ENCODE peak calls at places on chromosomes 3 and 15, in eight cellular contexts. One of them, this sample, is unnamed.

GRCh38 chr3:2390926-2391532 is 292.4 kb downstream of the CNTN4 start:
- DNase-seq in AG04450: no peak
- DNase-seq in GM06990: no peak
- DNase-seq in NCI-H1092: no peak
- DNase-seq in lower lobe of right lung: no peak
- DNase-seq in dorsolateral prefrontal cortex: no peak
- DNase-seq in COR-L47: no peak
- DNase-seq in NCI-H1105: no peak
- DNase-seq in this sample: no peak

GRCh38 chr15:47588968-47589367 is 128.3 kb upstream of the SEMA6D start:
- DNase-seq in AG04450: no peak
- DNase-seq in GM06990: no peak
- DNase-seq in NCI-H1092: no peak
- DNase-seq in lower lobe of right lung: no peak
- DNase-seq in dorsolateral prefrontal cortex: no peak
- DNase-seq in COR-L47: peak; percentile 22
- DNase-seq in NCI-H1105: no peak
- DNase-seq in this sample: no peak

GRCh38 chr15:35507932-35508638 is 37.9 kb downstream of the DPH6 start:
- DNase-seq in AG04450: no peak
- DNase-seq in GM06990: no peak
- DNase-seq in NCI-H1092: no peak
- DNase-seq in lower lobe of right lung: no peak
- DNase-seq in dorsolateral prefrontal cortex: no peak
- DNase-seq in COR-L47: no peak
- DNase-seq in NCI-H1105: no peak
- DNase-seq in this sample: no peak

GRCh38 chr3:46183330-46183729 is 24.8 kb downstream of the CCR1 start:
- DNase-seq in AG04450: no peak
- DNase-seq in GM06990: no peak
- DNase-seq in NCI-H1092: no peak
- DNase-seq in lower lobe of right lung: no peak
- DNase-seq in dorsolateral prefrontal cortex: no peak
- DNase-seq in COR-L47: no peak
- DNase-seq in NCI-H1105: no peak
- DNase-seq in this sample: no peak

GRCh38 chr3:107456501-107456900 is 66.3 kb upstream of the BBX start:
- DNase-seq in AG04450: no peak
- DNase-seq in GM06990: no peak
- DNase-seq in NCI-H1092: no peak
- DNase-seq in lower lobe of right lung: no peak
- DNase-seq in dorsolateral prefrontal cortex: no peak
- DNase-seq in COR-L47: no peak
- DNase-seq in NCI-H1105: no peak
- DNase-seq in this sample: no peak

GRCh38 chr3:49674491-49674983 is 386 bp downstream of the APEH start:
- DNase-seq in AG04450: no peak
- DNase-seq in GM06990: no peak
- DNase-seq in NCI-H1092: no peak
- DNase-seq in lower lobe of right lung: no peak
- DNase-seq in dorsolateral prefrontal cortex: no peak
- DNase-seq in COR-L47: no peak
- DNase-seq in NCI-H1105: no peak
- DNase-seq in this sample: no peak

GRCh38 chr3:99842826-99843589 is 25.3 kb downstream of the CMSS1 start:
- DNase-seq in AG04450: no peak
- DNase-seq in GM06990: no peak
- DNase-seq in NCI-H1092: peak; percentile 46
- DNase-seq in lower lobe of right lung: no peak
- DNase-seq in dorsolateral prefrontal cortex: no peak
- DNase-seq in COR-L47: peak; percentile 46
- DNase-seq in NCI-H1105: no peak
- DNase-seq in this sample: no peak

GRCh38 chr3:141407043-141407442 is 38.7 kb downstream of the ZBTB38 start:
- DNase-seq in AG04450: peak; percentile 96
- DNase-seq in GM06990: no peak
- DNase-seq in NCI-H1092: no peak
- DNase-seq in lower lobe of right lung: no peak
- DNase-seq in dorsolateral prefrontal cortex: no peak
- DNase-seq in COR-L47: no peak
- DNase-seq in NCI-H1105: no peak
- DNase-seq in this sample: peak; percentile 98

GRCh38 chr15:31499953-31500808 is 173.5 kb downstream of the KLF13 start:
- DNase-seq in AG04450: no peak
- DNase-seq in GM06990: no peak
- DNase-seq in NCI-H1092: no peak
- DNase-seq in lower lobe of right lung: no peak
- DNase-seq in dorsolateral prefrontal cortex: no peak
- DNase-seq in COR-L47: no peak
- DNase-seq in NCI-H1105: no peak
- DNase-seq in this sample: no peak

GRCh38 chr3:126539558-126540250 is 15.7 kb downstream of the CHST13 start:
- DNase-seq in AG04450: no peak
- DNase-seq in GM06990: no peak
- DNase-seq in NCI-H1092: no peak
- DNase-seq in lower lobe of right lung: peak; percentile 29
- DNase-seq in dorsolateral prefrontal cortex: no peak
- DNase-seq in COR-L47: no peak
- DNase-seq in NCI-H1105: no peak
- DNase-seq in this sample: no peak

GRCh38 chr3:157081681-157082210 is 78.2 kb downstream of the CCNL1 start:
- DNase-seq in AG04450: peak; percentile 73
- DNase-seq in GM06990: peak; percentile 69
- DNase-seq in NCI-H1092: no peak
- DNase-seq in lower lobe of right lung: peak; percentile 92
- DNase-seq in dorsolateral prefrontal cortex: peak; percentile 93
- DNase-seq in COR-L47: no peak
- DNase-seq in NCI-H1105: no peak
- DNase-seq in this sample: peak; percentile 77

GRCh38 chr3:122635789-122636188 is 44.9 kb upstream of the PARP14 start:
- DNase-seq in AG04450: no peak
- DNase-seq in GM06990: no peak
- DNase-seq in NCI-H1092: no peak
- DNase-seq in lower lobe of right lung: no peak
- DNase-seq in dorsolateral prefrontal cortex: no peak
- DNase-seq in COR-L47: no peak
- DNase-seq in NCI-H1105: no peak
- DNase-seq in this sample: peak; percentile 2

GRCh38 chr3:33008282-33008681 is 56.8 kb downstream of the CCR4 start:
- DNase-seq in AG04450: no peak
- DNase-seq in GM06990: no peak
- DNase-seq in NCI-H1092: no peak
- DNase-seq in lower lobe of right lung: no peak
- DNase-seq in dorsolateral prefrontal cortex: no peak
- DNase-seq in COR-L47: no peak
- DNase-seq in NCI-H1105: no peak
- DNase-seq in this sample: no peak

GRCh38 chr3:170961616-170962400 is 53.4 kb upstream of the EIF5A2 start:
- DNase-seq in AG04450: peak; percentile 10
- DNase-seq in GM06990: no peak
- DNase-seq in NCI-H1092: no peak
- DNase-seq in lower lobe of right lung: no peak
- DNase-seq in dorsolateral prefrontal cortex: no peak
- DNase-seq in COR-L47: peak; percentile 38
- DNase-seq in NCI-H1105: peak; percentile 36
- DNase-seq in this sample: peak; percentile 39

GRCh38 chr3:182115328-182116045 is 403.8 kb downstream of the SOX2 start:
- DNase-seq in AG04450: no peak
- DNase-seq in GM06990: no peak
- DNase-seq in NCI-H1092: no peak
- DNase-seq in lower lobe of right lung: no peak
- DNase-seq in dorsolateral prefrontal cortex: no peak
- DNase-seq in COR-L47: no peak
- DNase-seq in NCI-H1105: no peak
- DNase-seq in this sample: no peak

GRCh38 chr15:43150171-43150929 is 17.0 kb downstream of the TMEM62 start:
- DNase-seq in AG04450: peak; percentile 78
- DNase-seq in GM06990: no peak
- DNase-seq in NCI-H1092: no peak
- DNase-seq in lower lobe of right lung: no peak
- DNase-seq in dorsolateral prefrontal cortex: no peak
- DNase-seq in COR-L47: no peak
- DNase-seq in NCI-H1105: no peak
- DNase-seq in this sample: peak; percentile 99

GRCh38 chr3:196222876-196223595 is 6.7 kb downstream of the SLC51A start:
- DNase-seq in AG04450: no peak
- DNase-seq in GM06990: no peak
- DNase-seq in NCI-H1092: peak; percentile 24
- DNase-seq in lower lobe of right lung: no peak
- DNase-seq in dorsolateral prefrontal cortex: no peak
- DNase-seq in COR-L47: no peak
- DNase-seq in NCI-H1105: no peak
- DNase-seq in this sample: no peak

GRCh38 chr3:49724586-49724985 is 835 bp upstream of the GMPPB start:
- DNase-seq in AG04450: no peak
- DNase-seq in GM06990: no peak
- DNase-seq in NCI-H1092: no peak
- DNase-seq in lower lobe of right lung: no peak
- DNase-seq in dorsolateral prefrontal cortex: no peak
- DNase-seq in COR-L47: no peak
- DNase-seq in NCI-H1105: no peak
- DNase-seq in this sample: no peak

GRCh38 chr15:91336691-91337090 is 236.6 kb downstream of the SV2B start:
- DNase-seq in AG04450: no peak
- DNase-seq in GM06990: no peak
- DNase-seq in NCI-H1092: no peak
- DNase-seq in lower lobe of right lung: no peak
- DNase-seq in dorsolateral prefrontal cortex: no peak
- DNase-seq in COR-L47: no peak
- DNase-seq in NCI-H1105: no peak
- DNase-seq in this sample: no peak

GRCh38 chr3:106183762-106184391 is 315.1 kb upstream of the CBLB start:
- DNase-seq in AG04450: peak; percentile 43
- DNase-seq in GM06990: peak; percentile 52
- DNase-seq in NCI-H1092: no peak
- DNase-seq in lower lobe of right lung: no peak
- DNase-seq in dorsolateral prefrontal cortex: no peak
- DNase-seq in COR-L47: no peak
- DNase-seq in NCI-H1105: no peak
- DNase-seq in this sample: peak; percentile 16

GRCh38 chr15:99408236-99409096 is 157.2 kb downstream of the LRRC28 start:
- DNase-seq in AG04450: peak; percentile 46
- DNase-seq in GM06990: no peak
- DNase-seq in NCI-H1092: peak; percentile 7
- DNase-seq in lower lobe of right lung: no peak
- DNase-seq in dorsolateral prefrontal cortex: no peak
- DNase-seq in COR-L47: no peak
- DNase-seq in NCI-H1105: peak; percentile 12
- DNase-seq in this sample: no peak

GRCh38 chr3:171309906-171310359 is 150.3 kb downstream of the TNIK start:
- DNase-seq in AG04450: peak; percentile 29
- DNase-seq in GM06990: no peak
- DNase-seq in NCI-H1092: no peak
- DNase-seq in lower lobe of right lung: no peak
- DNase-seq in dorsolateral prefrontal cortex: no peak
- DNase-seq in COR-L47: no peak
- DNase-seq in NCI-H1105: no peak
- DNase-seq in this sample: peak; percentile 32

GRCh38 chr3:172138792-172139507 is 99.6 kb downstream of the FNDC3B start:
- DNase-seq in AG04450: no peak
- DNase-seq in GM06990: peak; percentile 59
- DNase-seq in NCI-H1092: no peak
- DNase-seq in lower lobe of right lung: peak; percentile 49
- DNase-seq in dorsolateral prefrontal cortex: no peak
- DNase-seq in COR-L47: no peak
- DNase-seq in NCI-H1105: no peak
- DNase-seq in this sample: no peak

GRCh38 chr3:179286331-179286730 is 35.4 kb upstream of the KCNMB3 start:
- DNase-seq in AG04450: no peak
- DNase-seq in GM06990: no peak
- DNase-seq in NCI-H1092: no peak
- DNase-seq in lower lobe of right lung: no peak
- DNase-seq in dorsolateral prefrontal cortex: no peak
- DNase-seq in COR-L47: no peak
- DNase-seq in NCI-H1105: no peak
- DNase-seq in this sample: no peak

GRCh38 chr15:66290518-66290917 is 2.9 kb upstream of the DIS3L start:
- DNase-seq in AG04450: no peak
- DNase-seq in GM06990: no peak
- DNase-seq in NCI-H1092: no peak
- DNase-seq in lower lobe of right lung: no peak
- DNase-seq in dorsolateral prefrontal cortex: no peak
- DNase-seq in COR-L47: no peak
- DNase-seq in NCI-H1105: no peak
- DNase-seq in this sample: no peak

GRCh38 chr15:50116477-50116876 is 2.6 kb downstream of the ATP8B4 start:
- DNase-seq in AG04450: no peak
- DNase-seq in GM06990: no peak
- DNase-seq in NCI-H1092: no peak
- DNase-seq in lower lobe of right lung: no peak
- DNase-seq in dorsolateral prefrontal cortex: no peak
- DNase-seq in COR-L47: no peak
- DNase-seq in NCI-H1105: no peak
- DNase-seq in this sample: no peak

GRCh38 chr3:8845641-8846040 is 76.2 kb upstream of the OXTR start:
- DNase-seq in AG04450: no peak
- DNase-seq in GM06990: no peak
- DNase-seq in NCI-H1092: no peak
- DNase-seq in lower lobe of right lung: no peak
- DNase-seq in dorsolateral prefrontal cortex: no peak
- DNase-seq in COR-L47: no peak
- DNase-seq in NCI-H1105: no peak
- DNase-seq in this sample: no peak

GRCh38 chr3:149479621-149480325 is 5.3 kb downstream of the TM4SF4 start:
- DNase-seq in AG04450: no peak
- DNase-seq in GM06990: no peak
- DNase-seq in NCI-H1092: no peak
- DNase-seq in lower lobe of right lung: no peak
- DNase-seq in dorsolateral prefrontal cortex: no peak
- DNase-seq in COR-L47: no peak
- DNase-seq in NCI-H1105: no peak
- DNase-seq in this sample: no peak

GRCh38 chr3:193783166-193783896 is 190.3 kb downstream of the OPA1 start:
- DNase-seq in AG04450: no peak
- DNase-seq in GM06990: no peak
- DNase-seq in NCI-H1092: no peak
- DNase-seq in lower lobe of right lung: no peak
- DNase-seq in dorsolateral prefrontal cortex: no peak
- DNase-seq in COR-L47: no peak
- DNase-seq in NCI-H1105: no peak
- DNase-seq in this sample: no peak

GRCh38 chr3:148083501-148084267 is 614.0 kb upstream of the AGTR1 start:
- DNase-seq in AG04450: no peak
- DNase-seq in GM06990: no peak
- DNase-seq in NCI-H1092: no peak
- DNase-seq in lower lobe of right lung: no peak
- DNase-seq in dorsolateral prefrontal cortex: no peak
- DNase-seq in COR-L47: no peak
- DNase-seq in NCI-H1105: no peak
- DNase-seq in this sample: no peak

GRCh38 chr15:74243431-74243830 is 7.3 kb downstream of the CCDC33 start:
- DNase-seq in AG04450: no peak
- DNase-seq in GM06990: no peak
- DNase-seq in NCI-H1092: no peak
- DNase-seq in lower lobe of right lung: no peak
- DNase-seq in dorsolateral prefrontal cortex: no peak
- DNase-seq in COR-L47: no peak
- DNase-seq in NCI-H1105: no peak
- DNase-seq in this sample: no peak

GRCh38 chr3:98584563-98584962 is 8.8 kb downstream of the CPOX start:
- DNase-seq in AG04450: no peak
- DNase-seq in GM06990: no peak
- DNase-seq in NCI-H1092: no peak
- DNase-seq in lower lobe of right lung: no peak
- DNase-seq in dorsolateral prefrontal cortex: no peak
- DNase-seq in COR-L47: no peak
- DNase-seq in NCI-H1105: no peak
- DNase-seq in this sample: no peak

This sample was measured in HS-5.